ENCODE peak calls at places on chromosomes 4 and X, in eight cellular contexts. F, N, W, D, I, X, A and G are unnamed samples.

GRCh38 chr4:40908702-40909362 is 159.1 kb downstream of the NSUN7 start:
- DNase-seq in I (peak; percentile 93), X (peak; percentile 6), W (peak; percentile 68), N (no peak), D (peak; percentile 42), A (peak; percentile 80), F (peak; percentile 7), G (peak; percentile 71)

GRCh38 chr4:1243451-1244080 is 5.4 kb downstream of the CTBP1 start:
- DNase-seq in F (no peak), X (no peak), W (no peak), I (no peak), A (no peak), N (peak; percentile 8), D (no peak), G (no peak)

GRCh38 chrX:2677764-2678163 is 13.3 kb upstream of the CD99 start:
- DNase-seq in W (peak; percentile 92), N (peak; percentile 51), A (peak; percentile 71), I (peak; percentile 96), X (no peak), D (no peak), F (peak; percentile 90), G (no peak)

GRCh38 chr4:2290488-2290887 is 28.6 kb upstream of the MXD4 start:
- DNase-seq in W (no peak), X (no peak), D (no peak), N (peak; percentile 6), A (no peak), I (no peak), F (no peak), G (no peak)

GRCh38 chr4:24770111-24770584 is 25.2 kb upstream of the SOD3 start:
- DNase-seq in N (no peak), X (no peak), F (no peak), W (peak; percentile 92), A (peak; percentile 16), I (peak; percentile 90), D (no peak), G (no peak)

GRCh38 chr4:108891921-108892320 is 129.1 kb upstream of the ETNPPL start:
- DNase-seq in A (no peak), N (no peak), F (peak; percentile 12), D (no peak), W (no peak), I (no peak), X (no peak), G (no peak)

GRCh38 chr4:12120968-12121367 is 692.3 kb upstream of the HS3ST1 start:
- DNase-seq in X (no peak), A (no peak), N (no peak), I (no peak), D (no peak), F (no peak), W (no peak), G (peak; percentile 11)

GRCh38 chr4:174396599-174396998 is 112.9 kb downstream of the CEP44 start:
- DNase-seq in A (no peak), N (no peak), W (no peak), D (no peak), F (no peak), I (no peak), X (no peak), G (no peak)

GRCh38 chrX:39418936-39419659 is 617.8 kb downstream of the MID1IP1 start:
- DNase-seq in A (no peak), W (no peak), I (no peak), N (no peak), X (no peak), F (no peak), D (no peak), G (no peak)

GRCh38 chrX:70525733-70526132 is 81.1 kb downstream of the DLG3 start:
- DNase-seq in I (no peak), W (peak; percentile 49), F (no peak), N (no peak), A (peak; percentile 50), X (no peak), D (no peak), G (peak; percentile 38)

GRCh38 chrX:24364326-24364725 is 3.9 kb downstream of the SUPT20HL1 start:
- DNase-seq in D (no peak), N (no peak), A (no peak), X (no peak), F (no peak), I (no peak), W (no peak), G (no peak)

GRCh38 chrX:5051831-5052491 is 1176.7 kb downstream of the NLGN4X start:
- DNase-seq in D (peak; percentile 0), I (peak; percentile 74), W (peak; percentile 84), N (no peak), X (no peak), F (peak; percentile 26), A (peak; percentile 76), G (no peak)

GRCh38 chr4:29277381-29277780 is 1442.8 kb upstream of the PCDH7 start:
- DNase-seq in N (no peak), D (no peak), I (peak; percentile 44), A (no peak), F (no peak), W (peak; percentile 2), X (no peak), G (no peak)

GRCh38 chrX:11193035-11193469 is 81.9 kb downstream of the HCCS start:
- DNase-seq in I (no peak), N (no peak), W (peak; percentile 81), F (no peak), D (no peak), X (no peak), A (no peak), G (peak; percentile 6)

GRCh38 chr4:10077492-10078335 is 38.9 kb downstream of the WDR1 start:
- DNase-seq in A (no peak), X (no peak), W (no peak), F (no peak), D (no peak), I (no peak), N (no peak), G (no peak)

GRCh38 chr4:30714408-30715031 is 5.6 kb upstream of the PCDH7 start:
- DNase-seq in W (peak; percentile 57), I (peak; percentile 77), N (no peak), X (no peak), D (no peak), F (no peak), A (peak; percentile 35), G (no peak)

GRCh38 chrX:43655961-43656494 is at the start of gene MAOA:
- DNase-seq in F (no peak), N (peak; percentile 86), A (no peak), D (peak; percentile 48), I (peak; percentile 73), X (peak; percentile 7), W (peak; percentile 50), G (peak; percentile 4)

GRCh38 chrX:120253784-120254183 is 3.2 kb downstream of the ZBTB33 start:
- DNase-seq in N (no peak), A (no peak), W (no peak), D (no peak), X (no peak), F (no peak), I (no peak), G (no peak)

GRCh38 chrX:10032147-10032546 is 65.0 kb downstream of the CLDN34 start:
- DNase-seq in N (no peak), D (no peak), W (no peak), A (no peak), X (no peak), I (no peak), F (no peak), G (no peak)

GRCh38 chr4:77994194-77994721 is 62.9 kb upstream of the FRAS1 start:
- DNase-seq in W (peak; percentile 72), F (peak; percentile 36), D (no peak), N (no peak), I (peak; percentile 78), X (no peak), A (peak; percentile 16), G (no peak)

GRCh38 chr4:81198151-81198550 is 16.9 kb downstream of the PRKG2 start:
- DNase-seq in N (no peak), A (no peak), F (no peak), W (no peak), D (no peak), I (peak; percentile 25), X (no peak), G (peak; percentile 46)

GRCh38 chr4:66266035-66266434 is 595.7 kb upstream of the EPHA5 start:
- DNase-seq in I (no peak), X (no peak), F (no peak), D (no peak), W (no peak), N (no peak), A (no peak), G (no peak)

GRCh38 chrX:65528705-65529340 is 5.8 kb downstream of the LAS1L start:
- DNase-seq in I (peak; percentile 40), D (no peak), N (no peak), X (no peak), F (no peak), W (peak; percentile 12), A (peak; percentile 40), G (no peak)

GRCh38 chrX:129754266-129755024 is 15.7 kb downstream of the XPNPEP2 start:
- DNase-seq in N (no peak), D (no peak), A (no peak), I (no peak), F (no peak), X (no peak), W (no peak), G (no peak)

GRCh38 chrX:24387724-24388123 is 27.3 kb downstream of the SUPT20HL1 start:
- DNase-seq in I (no peak), W (no peak), A (no peak), D (no peak), X (no peak), F (no peak), N (no peak), G (no peak)

GRCh38 chr4:16237715-16238114 is 11.4 kb upstream of the TAPT1 start:
- DNase-seq in D (no peak), I (no peak), N (no peak), X (no peak), F (no peak), W (no peak), A (no peak), G (no peak)

GRCh38 chr4:82782626-82783025 is 16.0 kb downstream of the SCD5 start:
- DNase-seq in W (peak; percentile 29), X (no peak), D (no peak), N (no peak), A (peak; percentile 65), F (no peak), I (peak; percentile 9), G (no peak)

GRCh38 chr4:2412534-2412884 is 5.9 kb downstream of the ZFYVE28 start:
- DNase-seq in D (no peak), X (no peak), F (no peak), I (no peak), A (peak; percentile 20), N (no peak), W (no peak), G (no peak)

GRCh38 chr4:1500231-1500965 is 94.2 kb upstream of the NKX1-1 start:
- DNase-seq in A (no peak), N (no peak), F (no peak), X (no peak), D (no peak), I (no peak), W (no peak), G (no peak)

GRCh38 chr4:138972956-138973819 is 42.4 kb upstream of the NOCT start:
- DNase-seq in X (no peak), I (no peak), F (no peak), A (no peak), N (no peak), W (no peak), D (no peak), G (no peak)

GRCh38 chrX:57925806-57926205 is 15.5 kb upstream of the ZXDA start:
- DNase-seq in X (no peak), F (no peak), W (no peak), D (no peak), A (no peak), I (no peak), N (no peak), G (no peak)

GRCh38 chr4:114263233-114263632 is 283.8 kb upstream of the ARSJ start:
- DNase-seq in I (peak; percentile 28), A (no peak), D (no peak), X (no peak), F (no peak), W (peak; percentile 74), N (no peak), G (no peak)

GRCh38 chr4:158630893-158631292 is 40.8 kb downstream of the C4orf46 start:
- DNase-seq in F (no peak), I (peak; percentile 32), W (peak; percentile 55), A (no peak), N (no peak), D (no peak), X (no peak), G (no peak)